ENCODE peak calls at places on chromosomes 6 and 20, in nine cellular contexts. I is GM23248, R is hepatocyte, H is PC-3, U is neural progenitor cell, D is MM.1S, S is SK-N-SH, E is HCT116, M is GM23338. V is an unnamed sample.

GRCh38 chr6:43856005-43856765 is 86.2 kb downstream of the VEGFA start:
- DNase-seq in E (peak; percentile 21), M (peak; percentile 56), R (peak; percentile 74), H (peak; percentile 33), I (peak; percentile 26), D (no peak), S (peak; percentile 74), U (peak; percentile 72), V (no peak)

GRCh38 chr6:89711801-89712200 is 73.3 kb upstream of the LYRM2 start:
- DNase-seq in I (no peak), E (no peak), U (no peak), H (no peak), S (no peak), M (no peak), R (no peak), D (no peak), V (no peak)

GRCh38 chr20:46112430-46113020 is 5.6 kb upstream of the CD40 start:
- DNase-seq in M (no peak), D (no peak), I (no peak), E (no peak), U (peak; percentile 60), S (peak; percentile 56), R (no peak), H (no peak), V (no peak)

GRCh38 chr20:45011108-45011526 is 44.8 kb downstream of the STK4 start:
- DNase-seq in U (peak; percentile 71), S (peak; percentile 57), R (peak; percentile 78), D (peak; percentile 57), I (peak; percentile 83), M (peak; percentile 83), H (peak; percentile 84), E (peak; percentile 36), V (peak; percentile 65)

GRCh38 chr6:64930664-64931063 is 776.4 kb downstream of the EYS start:
- DNase-seq in I (no peak), D (no peak), M (no peak), U (no peak), R (no peak), S (peak; percentile 35), E (no peak), H (no peak), V (no peak)

GRCh38 chr6:111872521-111873177 is 603 bp downstream of the FYN start:
- DNase-seq in D (no peak), U (peak; percentile 77), I (peak; percentile 67), S (peak; percentile 70), E (no peak), H (no peak), M (no peak), R (peak; percentile 61), V (peak; percentile 52)

GRCh38 chr6:116528800-116529199 is 16.7 kb downstream of the TRAPPC3L start:
- DNase-seq in U (no peak), H (peak; percentile 28), R (no peak), S (no peak), I (peak; percentile 31), D (no peak), E (no peak), M (no peak), V (no peak)

GRCh38 chr6:137236581-137237355 is 17.6 kb upstream of the IFNGR1 start:
- DNase-seq in R (no peak), U (no peak), E (no peak), I (no peak), S (no peak), H (peak; percentile 79), M (no peak), D (no peak), V (no peak)

GRCh38 chr6:11232968-11233626 is 629 bp upstream of the NEDD9 start:
- DNase-seq in R (peak; percentile 55), S (no peak), E (no peak), U (peak; percentile 78), H (peak; percentile 39), I (peak; percentile 44), D (peak; percentile 38), M (peak; percentile 70), V (no peak)

GRCh38 chr6:43886067-43886461 is 116.1 kb downstream of the VEGFA start:
- DNase-seq in R (no peak), E (no peak), S (no peak), D (no peak), U (no peak), M (no peak), H (no peak), I (no peak), V (no peak)

GRCh38 chr20:24672181-24672880 is 202.9 kb downstream of the SYNDIG1 start:
- DNase-seq in H (peak; percentile 64), S (no peak), R (no peak), U (no peak), D (no peak), M (no peak), I (no peak), E (no peak), V (no peak)

GRCh38 chr6:156601821-156602301 is 175.3 kb upstream of the ARID1B start:
- DNase-seq in I (no peak), H (no peak), U (no peak), S (no peak), D (peak; percentile 81), E (no peak), M (no peak), R (no peak), V (no peak)

GRCh38 chr6:25150031-25150430 is 129.1 kb upstream of the CARMIL1 start:
- DNase-seq in H (no peak), U (no peak), S (no peak), E (no peak), M (no peak), R (no peak), D (no peak), I (no peak), V (no peak)

DNA sequence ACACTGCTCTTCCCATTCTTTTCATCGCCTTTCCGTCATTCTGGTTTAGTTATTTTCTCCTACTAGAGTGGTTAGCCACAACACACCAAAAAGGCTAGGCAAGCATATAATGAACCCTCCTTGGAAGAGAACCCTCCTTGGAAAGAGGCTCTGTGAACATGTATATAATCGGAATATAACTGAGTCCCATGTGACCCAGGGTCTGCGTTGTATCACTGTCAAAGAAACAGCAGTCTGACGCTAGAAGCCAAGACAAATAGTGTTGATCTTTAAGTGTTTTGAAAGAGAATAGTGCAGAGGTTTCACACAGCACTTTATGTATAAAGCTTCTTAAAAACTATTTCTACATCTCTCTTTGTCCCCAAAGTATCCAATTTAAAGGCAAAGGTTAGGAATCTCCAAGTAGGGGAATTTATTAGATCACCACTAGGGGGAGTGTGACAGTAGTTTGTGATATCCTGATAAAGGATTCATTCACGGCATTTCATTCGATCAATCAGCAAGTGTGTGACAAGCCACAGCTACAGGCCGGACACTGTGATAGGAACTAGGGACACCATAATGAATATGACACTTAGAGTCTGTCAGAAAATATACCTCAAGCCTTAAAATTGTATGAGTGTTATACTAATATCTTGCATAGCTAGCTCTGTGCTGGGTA is 395.3 kb downstream of the CD109 start:
- DNase-seq in D (peak; percentile 53), E (peak; percentile 65), H (peak; percentile 58), S (peak; percentile 18), I (peak; percentile 67), M (peak; percentile 88), U (peak; percentile 78), R (peak; percentile 67), V (peak; percentile 45)
- TF ChIP-seq EZH2phosphoT487 in D (no peak), E (no peak), H (no peak), S (no peak), I (no peak), M (no peak), U (no peak), R (no peak), V (no peak)

DNA sequence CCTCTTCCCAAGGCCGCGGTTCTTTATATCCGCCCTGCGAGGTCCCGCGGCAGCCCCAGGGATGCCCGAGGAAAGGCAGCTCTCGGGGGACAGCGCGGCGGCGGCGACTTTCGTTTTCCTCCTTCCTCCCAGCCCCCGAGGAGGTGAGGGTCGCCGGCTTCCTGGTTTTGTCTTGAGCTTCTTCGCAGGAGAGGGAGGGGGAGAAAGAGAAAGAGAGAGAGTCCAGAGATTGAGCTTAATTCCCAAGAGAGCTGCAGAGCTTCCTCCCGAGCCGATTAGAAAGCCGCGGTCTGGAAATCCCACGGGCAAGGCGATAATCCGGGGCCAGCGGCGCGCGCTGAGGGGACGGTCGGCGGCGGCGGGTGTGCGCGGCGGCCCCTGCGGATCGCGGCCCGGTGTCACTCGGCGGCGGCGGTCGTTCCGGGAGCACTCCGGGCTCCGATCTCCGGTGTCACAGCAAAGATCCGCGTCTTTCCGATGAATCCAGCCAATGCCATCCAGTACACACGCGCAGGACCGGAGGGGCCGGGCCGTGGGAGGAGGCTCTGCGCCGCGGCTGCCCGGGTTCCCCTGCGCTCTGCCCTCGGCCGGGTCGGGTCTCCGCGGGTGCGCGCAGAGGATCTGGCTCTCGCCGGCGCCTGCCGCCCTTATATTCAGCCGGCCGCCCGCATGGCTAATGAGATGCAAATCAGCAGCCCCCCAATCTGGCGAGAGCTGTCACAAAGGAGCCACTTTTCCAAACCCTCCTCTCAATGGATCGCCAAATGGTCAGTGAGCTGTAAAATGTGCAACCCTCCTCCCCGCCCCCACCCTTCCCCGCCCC is at the start of gene DLL1:
- DNase-seq in E (no peak), U (peak; percentile 97), S (peak; percentile 74), R (peak; percentile 49), D (no peak), H (peak; percentile 13), M (peak; percentile 87), I (peak; percentile 70), V (no peak)
- TF ChIP-seq EZH2phosphoT487 in E (no peak), U (no peak), S (no peak), R (no peak), D (no peak), H (no peak), M (no peak), I (no peak), V (peak; percentile 26)

GRCh38 chr6:160960839-160961238 is 30.7 kb upstream of the MAP3K4 start:
- DNase-seq in M (no peak), S (no peak), D (no peak), I (no peak), H (no peak), R (no peak), E (no peak), U (no peak), V (no peak)

GRCh38 chr6:160960067-160960466 is 31.5 kb upstream of the MAP3K4 start:
- DNase-seq in U (peak; percentile 48), S (no peak), I (no peak), H (no peak), D (no peak), R (no peak), M (no peak), E (no peak), V (no peak)

GRCh38 chr6:160966493-160967229 is 24.9 kb upstream of the MAP3K4 start:
- DNase-seq in I (no peak), U (no peak), D (no peak), R (no peak), E (no peak), H (no peak), M (no peak), S (no peak), V (no peak)

GRCh38 chr6:160965893-160966292 is 25.7 kb upstream of the MAP3K4 start:
- DNase-seq in R (no peak), I (no peak), U (no peak), S (no peak), M (no peak), D (no peak), H (no peak), E (no peak), V (no peak)

GRCh38 chr6:160962835-160963623 is 28.5 kb upstream of the MAP3K4 start:
- DNase-seq in H (no peak), R (no peak), M (no peak), I (no peak), U (no peak), D (no peak), S (no peak), E (no peak), V (no peak)
- TF ChIP-seq EZH2phosphoT487 in H (no peak), R (no peak), M (no peak), I (no peak), U (no peak), D (no peak), S (no peak), E (no peak), V (no peak)

GRCh38 chr20:21607971-21608735 is 94.3 kb upstream of the NKX2-2 start:
- DNase-seq in U (no peak), I (no peak), S (peak; percentile 28), R (no peak), H (peak; percentile 21), M (no peak), D (no peak), E (no peak), V (no peak)
- TF ChIP-seq EZH2phosphoT487 in U (no peak), I (no peak), S (no peak), R (no peak), H (no peak), M (no peak), D (no peak), E (no peak), V (no peak)